ENCODE peak calls at places on chromosomes 6 and 20, in six cellular contexts. B is stomach, L is HL-60, E is endothelial cell of umbilical vein, Y is spleen, Z is GM23338. R is an unnamed sample.
A peak's percentile ranks its signal among the peaks of the same experiment; 100 is the strongest.

GRCh38 chr6:151546941-151547659 is 53.3 kb downstream of the CCDC170 start:
- DNase-seq in Y (no peak), B (no peak), Z (peak; percentile 31), L (no peak), E (no peak), R (no peak)

GRCh38 chr20:9253140-9253539 is 184.3 kb downstream of the PLCB4 start:
- DNase-seq in B (no peak), L (no peak), Y (no peak), E (no peak), Z (no peak), R (no peak)

GRCh38 chr6:88380083-88380482 is 213.9 kb upstream of the CNR1 start:
- DNase-seq in Y (peak; percentile 66), B (no peak), L (peak; percentile 38), E (peak; percentile 94), Z (no peak), R (no peak)

GRCh38 chr20:7151666-7152065 is 384.2 kb downstream of the BMP2 start:
- DNase-seq in E (no peak), B (no peak), Y (no peak), L (no peak), Z (no peak), R (no peak)

GRCh38 chr6:74333406-74333805 is 637.4 kb downstream of the CD109 start:
- DNase-seq in Y (no peak), E (no peak), Z (no peak), L (no peak), B (no peak), R (no peak)

GRCh38 chr6:33827546-33828451 is 24.0 kb upstream of the MLN start:
- DNase-seq in E (no peak), B (no peak), L (no peak), Y (no peak), Z (no peak), R (no peak)

GRCh38 chr6:124434416-124434815 is 527.8 kb upstream of the RNF217 start:
- DNase-seq in L (no peak), Y (no peak), Z (no peak), E (no peak), B (no peak), R (no peak)

GRCh38 chr6:144217264-144217663 is 66.9 kb downstream of the STX11 start:
- DNase-seq in L (peak; percentile 24), B (no peak), E (peak; percentile 11), Z (no peak), Y (no peak), R (no peak)

GRCh38 chr6:10695086-10695657 is 400 bp downstream of the PAK1IP1 start:
- DNase-seq in L (no peak), B (no peak), Z (no peak), E (no peak), Y (no peak), R (no peak)

GRCh38 chr20:59055302-59055701 is 12.7 kb upstream of the PRELID3B start:
- DNase-seq in L (peak; percentile 10), E (peak; percentile 51), Z (no peak), B (no peak), Y (no peak), R (no peak)

GRCh38 chr20:63531686-63532448 is 5.3 kb downstream of the PTK6 start:
- DNase-seq in E (no peak), B (no peak), L (no peak), Y (no peak), Z (no peak), R (peak; percentile 17)

GRCh38 chr6:143745160-143746133 is 67.7 kb downstream of the PHACTR2 start:
- DNase-seq in Y (no peak), B (peak; percentile 57), E (peak; percentile 57), Z (peak; percentile 72), L (no peak), R (peak; percentile 69)

GRCh38 chr6:39213195-39213920 is 15.9 kb downstream of the KCNK5 start:
- DNase-seq in Z (no peak), Y (no peak), E (no peak), L (peak; percentile 51), B (no peak), R (no peak)

GRCh38 chr6:87754828-87755227 is 52.8 kb upstream of the AKIRIN2 start:
- DNase-seq in Z (no peak), Y (no peak), B (no peak), E (no peak), L (no peak), R (no peak)

GRCh38 chr6:5672581-5673011 is 334.1 kb downstream of the NRN1 start:
- DNase-seq in Z (peak; percentile 70), E (no peak), L (no peak), Y (no peak), B (no peak), R (no peak)
- TF ChIP-seq POLR2AphosphoS5 in Z (no peak), E (no peak), L (no peak), Y (no peak), B (no peak), R (no peak)

GRCh38 chr20:36094497-36094896 is 60.0 kb upstream of the EPB41L1 start:
- DNase-seq in Z (peak; percentile 63), Y (no peak), L (no peak), B (no peak), E (peak; percentile 59), R (no peak)
- H3K4me3 ChIP-seq in Z (peak overlapping the region; percentile 61), Y (peak overlapping the region; percentile 63), L (no peak overlapping the region), B (peak overlapping the region; percentile 83), E (no peak overlapping the region), R (peak overlapping the region; percentile 55)

GRCh38 chr6:56047931-56048520 is 172.6 kb upstream of the BMP5 start:
- DNase-seq in Z (no peak), L (no peak), Y (no peak), B (no peak), E (peak; percentile 71), R (no peak)
- TF ChIP-seq CTCF in Z (no peak), L (no peak), Y (no peak), B (no peak), E (no peak), R (no peak)

GRCh38 chr6:47479156-47479541 is 1.6 kb downstream of the CD2AP start:
- DNase-seq in Y (no peak), E (no peak), Z (no peak), B (no peak), L (no peak), R (no peak)

GRCh38 chr6:47476794-47477496 is 644 bp upstream of the CD2AP start:
- DNase-seq in Z (no peak), E (no peak), Y (no peak), B (no peak), L (no peak), R (no peak)

GRCh38 chr6:47479874-47480273 is 2.3 kb downstream of the CD2AP start:
- DNase-seq in B (no peak), Z (no peak), Y (no peak), E (no peak), L (no peak), R (no peak)

GRCh38 chr6:47477497-47478232 is at the start of gene CD2AP:
- DNase-seq in B (peak; percentile 90), Y (peak; percentile 97), Z (peak; percentile 97), L (peak; percentile 78), E (peak; percentile 82), R (peak; percentile 89)

DNA sequence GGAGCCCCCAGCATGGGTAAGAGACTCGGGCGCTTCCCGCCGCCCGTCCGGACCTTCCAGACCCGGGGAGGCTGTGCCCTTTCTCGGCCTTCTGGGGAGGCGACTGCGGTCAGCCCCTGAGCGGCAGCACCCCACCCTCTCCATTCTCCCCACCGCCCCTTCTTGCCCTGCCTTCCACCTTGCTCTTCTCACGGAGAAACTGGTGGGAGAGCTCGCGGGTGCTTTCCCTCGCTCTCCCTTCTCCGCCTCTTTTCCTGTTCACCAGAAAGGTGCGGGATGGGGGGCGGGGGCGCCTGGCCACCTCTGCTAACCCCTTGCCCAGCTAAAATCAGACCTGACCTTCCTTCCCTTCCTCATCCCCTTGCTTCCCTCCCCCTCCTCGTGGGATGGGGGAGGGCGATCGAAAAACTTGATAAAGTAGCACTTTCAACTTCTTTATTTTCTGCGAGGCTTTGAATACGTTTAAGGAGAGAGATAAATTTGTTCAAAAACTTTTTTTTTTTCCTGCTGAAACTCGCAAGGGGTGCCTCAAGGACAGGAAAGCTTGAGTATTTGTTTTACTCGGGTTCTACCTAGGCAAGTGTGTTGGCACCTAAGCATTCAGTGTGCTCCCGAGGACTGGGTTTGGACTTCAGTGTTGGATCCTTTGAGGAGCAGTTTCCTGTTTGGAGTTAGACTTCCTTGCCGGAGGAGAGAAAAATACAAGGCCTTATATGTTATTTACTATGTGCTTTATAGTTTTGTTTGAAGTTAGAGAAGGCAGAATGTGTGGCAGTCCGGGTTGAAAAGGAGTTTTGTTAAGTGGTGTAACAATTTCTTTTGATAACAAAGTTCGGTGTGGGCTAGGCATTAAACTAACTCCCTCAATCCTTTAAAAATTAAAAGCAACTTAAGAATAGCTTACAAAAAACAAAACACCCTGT is 905 bp downstream of the CD2AP start:
- DNase-seq in L (peak; percentile 39), E (peak; percentile 63), B (no peak), Y (no peak), Z (peak; percentile 63), R (no peak)
- TF ChIP-seq POLR2AphosphoS5 in L (no peak), E (no peak), B (no peak), Y (no peak), Z (no peak), R (no peak)

DNA sequence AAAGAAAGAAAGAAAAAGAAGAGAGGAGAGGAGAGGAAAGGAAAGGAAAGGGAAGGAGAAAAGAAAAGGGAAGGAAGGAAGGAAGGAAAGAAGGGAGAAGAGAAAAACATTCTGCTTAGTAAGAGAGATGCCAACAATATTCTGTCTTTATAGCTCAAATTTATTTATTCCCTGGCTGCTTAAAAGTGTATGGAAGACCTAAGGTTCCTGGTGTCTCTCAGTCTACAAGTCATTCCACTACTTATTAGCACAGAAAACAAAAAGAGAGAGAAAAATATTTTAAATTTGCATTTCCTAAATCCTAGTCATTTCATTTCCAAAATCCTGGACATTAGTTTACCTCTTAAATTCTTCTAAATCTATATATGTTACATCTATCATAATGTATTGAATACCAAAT is 53.6 kb upstream of the GJE1 start:
- DNase-seq in E (no peak), L (no peak), Y (no peak), Z (no peak), B (no peak), R (no peak)
- H3K4me3 ChIP-seq in E (no peak overlapping the region), L (no peak overlapping the region), Y (no peak overlapping the region), Z (no peak overlapping the region), B (no peak overlapping the region), R (no peak overlapping the region)

GRCh38 chr6:50264995-50265571 is 215.4 kb upstream of the DEFB112 start:
- DNase-seq in Y (no peak), L (no peak), Z (peak; percentile 61), E (no peak), B (no peak), R (no peak)
- TF ChIP-seq CTCF in Y (no peak), L (no peak), Z (peak; percentile 63), E (no peak), B (no peak), R (no peak)